ENCODE peak calls at places on chromosome 6, in six cellular contexts. One of them, this sample, is unnamed. For H3K36me3, the result is how much of the 10 kb centered on the place peaks cover.

GRCh38 chr6:6915813-6916547 is 191.8 kb upstream of the RREB1 start:
- DNase-seq in breast epithelium: no peak
- DNase-seq in neuronal stem cell: no peak
- DNase-seq in ovary: peak
- DNase-seq in spleen: no peak
- DNase-seq in HCT116: no peak
- DNase-seq in this sample: no peak

GRCh38 chr6:34788111-34788510 is 3.8 kb upstream of the BLTP3A start:
- DNase-seq in neuronal stem cell: no peak
- DNase-seq in breast epithelium: no peak
- DNase-seq in spleen: no peak
- DNase-seq in ovary: no peak
- DNase-seq in HCT116: no peak
- DNase-seq in this sample: no peak

GRCh38 chr6:169561665-169562064 is 140.2 kb downstream of the WDR27 start:
- DNase-seq in breast epithelium: no peak
- DNase-seq in neuronal stem cell: no peak
- DNase-seq in ovary: no peak
- DNase-seq in HCT116: no peak
- DNase-seq in spleen: no peak
- DNase-seq in this sample: no peak

GRCh38 chr6:13765570-13765969 is 48.8 kb downstream of the MCUR1 start:
- DNase-seq in breast epithelium: no peak
- DNase-seq in HCT116: no peak
- DNase-seq in spleen: no peak
- DNase-seq in neuronal stem cell: no peak
- DNase-seq in ovary: no peak
- DNase-seq in this sample: no peak

GRCh38 chr6:5994234-5994998 is 12.3 kb downstream of the NRN1 start:
- DNase-seq in breast epithelium: no peak
- DNase-seq in ovary: no peak
- DNase-seq in HCT116: no peak
- DNase-seq in neuronal stem cell: no peak
- DNase-seq in spleen: no peak
- DNase-seq in this sample: no peak

GRCh38 chr6:18101873-18102272 is 20.6 kb downstream of the NHLRC1 start:
- DNase-seq in spleen: no peak
- DNase-seq in breast epithelium: no peak
- DNase-seq in HCT116: no peak
- DNase-seq in neuronal stem cell: no peak
- DNase-seq in ovary: no peak
- DNase-seq in this sample: no peak

GRCh38 chr6:32153252-32153834 is 598 bp upstream of the PPT2 start:
- DNase-seq in ovary: no peak
- DNase-seq in neuronal stem cell: no peak
- DNase-seq in breast epithelium: no peak
- DNase-seq in spleen: peak
- DNase-seq in HCT116: no peak
- DNase-seq in this sample: no peak

GRCh38 chr6:84150680-84151079 is 76.8 kb downstream of the CEP162 start:
- DNase-seq in breast epithelium: no peak
- DNase-seq in spleen: no peak
- DNase-seq in neuronal stem cell: no peak
- DNase-seq in ovary: no peak
- DNase-seq in HCT116: no peak
- DNase-seq in this sample: no peak

GRCh38 chr6:142950291-142950690 is 5.3 kb upstream of the HIVEP2 start:
- DNase-seq in breast epithelium: no peak
- DNase-seq in ovary: no peak
- DNase-seq in spleen: no peak
- DNase-seq in neuronal stem cell: no peak
- DNase-seq in HCT116: no peak
- DNase-seq in this sample: no peak

GRCh38 chr6:84411060-84411629 is 183.7 kb upstream of the CEP162 start:
- DNase-seq in ovary: no peak
- DNase-seq in spleen: no peak
- DNase-seq in HCT116: no peak
- DNase-seq in neuronal stem cell: no peak
- DNase-seq in breast epithelium: no peak
- DNase-seq in this sample: no peak

GRCh38 chr6:148768646-148769270 is 21.9 kb downstream of the UST start:
- DNase-seq in neuronal stem cell: no peak
- DNase-seq in HCT116: no peak
- DNase-seq in breast epithelium: no peak
- DNase-seq in spleen: peak
- DNase-seq in ovary: no peak
- DNase-seq in this sample: no peak

GRCh38 chr6:53718597-53719460 is 53.3 kb upstream of the KLHL31 start:
- DNase-seq in breast epithelium: no peak
- DNase-seq in spleen: no peak
- DNase-seq in neuronal stem cell: peak
- DNase-seq in HCT116: peak
- DNase-seq in ovary: peak
- DNase-seq in this sample: no peak

GRCh38 chr6:167778497-167779122 is 48.1 kb upstream of the AFDN start:
- DNase-seq in breast epithelium: peak
- DNase-seq in ovary: no peak
- DNase-seq in HCT116: no peak
- DNase-seq in neuronal stem cell: no peak
- DNase-seq in spleen: peak
- DNase-seq in this sample: no peak

GRCh38 chr6:43013020-43013842 is 515 bp downstream of the MEA1 start:
- DNase-seq in ovary: no peak
- DNase-seq in breast epithelium: no peak
- DNase-seq in spleen: no peak
- DNase-seq in neuronal stem cell: no peak
- DNase-seq in HCT116: no peak
- DNase-seq in this sample: no peak

GRCh38 chr6:132937466-132937906 is 123.1 kb downstream of the RPS12 start:
- DNase-seq in spleen: no peak
- DNase-seq in neuronal stem cell: peak
- DNase-seq in HCT116: peak
- DNase-seq in breast epithelium: peak
- DNase-seq in ovary: no peak
- DNase-seq in this sample: no peak

GRCh38 chr6:131212928-131213327 is 77.7 kb downstream of the AKAP7 start:
- DNase-seq in breast epithelium: no peak
- DNase-seq in neuronal stem cell: no peak
- DNase-seq in ovary: no peak
- DNase-seq in HCT116: no peak
- DNase-seq in spleen: no peak
- DNase-seq in this sample: no peak

GRCh38 chr6:157763129-157763893 is 59.7 kb upstream of the SNX9 start:
- DNase-seq in neuronal stem cell: no peak
- DNase-seq in spleen: no peak
- DNase-seq in HCT116: peak
- DNase-seq in ovary: peak
- DNase-seq in breast epithelium: peak
- DNase-seq in this sample: no peak

GRCh38 chr6:2259002-2259494 is 13.6 kb upstream of the GMDS start:
- DNase-seq in spleen: no peak
- DNase-seq in HCT116: no peak
- DNase-seq in ovary: no peak
- DNase-seq in neuronal stem cell: no peak
- DNase-seq in breast epithelium: no peak
- DNase-seq in this sample: no peak

GRCh38 chr6:108920751-108921150 is 72.5 kb downstream of the ARMC2 start:
- DNase-seq in neuronal stem cell: no peak
- DNase-seq in HCT116: no peak
- DNase-seq in ovary: no peak
- DNase-seq in spleen: no peak
- DNase-seq in breast epithelium: no peak
- DNase-seq in this sample: no peak

DNA sequence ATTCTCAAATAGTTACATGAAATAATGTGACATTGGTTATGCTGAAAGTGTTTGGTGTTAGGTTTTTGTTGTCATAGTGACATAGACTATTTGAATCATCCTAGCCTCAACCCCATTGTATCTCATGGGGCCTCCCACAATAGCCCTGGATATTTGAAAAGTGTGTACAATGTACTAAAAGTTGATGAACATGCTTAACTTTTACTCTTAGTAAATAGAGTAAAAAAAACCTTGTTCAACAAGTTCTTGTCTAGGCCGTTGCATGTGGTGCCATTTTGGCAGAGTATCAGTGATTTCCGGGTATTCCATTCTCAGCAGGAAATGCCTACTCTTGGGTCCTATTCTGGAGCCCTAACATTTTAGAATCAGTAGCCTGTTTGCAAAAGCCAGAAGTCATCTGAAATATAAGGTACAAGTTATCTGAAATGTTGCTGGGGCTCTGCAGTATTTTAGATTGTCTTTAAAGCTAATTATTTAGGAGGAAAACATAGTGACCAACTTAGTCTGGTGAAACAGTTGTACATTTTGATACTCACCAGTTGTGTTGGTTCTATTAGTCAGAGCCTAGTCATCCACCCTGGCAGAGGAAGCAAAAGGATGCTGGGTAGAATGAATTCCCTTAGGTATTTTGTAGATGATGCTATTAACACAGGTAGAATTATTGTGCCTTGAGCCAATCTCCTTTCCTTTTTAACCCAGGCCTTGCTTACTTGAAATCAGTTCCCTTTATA is 82.8 kb downstream of the RTN4IP1 start:
- DNase-seq in spleen: no peak
- DNase-seq in HCT116: peak
- DNase-seq in breast epithelium: no peak
- DNase-seq in ovary: no peak
- DNase-seq in neuronal stem cell: no peak
- DNase-seq in this sample: peak
- H3K36me3 ChIP-seq in spleen: under half
- H3K36me3 ChIP-seq in HCT116: under half
- H3K36me3 ChIP-seq in breast epithelium: under half
- H3K36me3 ChIP-seq in ovary: under half
- H3K36me3 ChIP-seq in neuronal stem cell: under half
- H3K36me3 ChIP-seq in this sample: under half

DNA sequence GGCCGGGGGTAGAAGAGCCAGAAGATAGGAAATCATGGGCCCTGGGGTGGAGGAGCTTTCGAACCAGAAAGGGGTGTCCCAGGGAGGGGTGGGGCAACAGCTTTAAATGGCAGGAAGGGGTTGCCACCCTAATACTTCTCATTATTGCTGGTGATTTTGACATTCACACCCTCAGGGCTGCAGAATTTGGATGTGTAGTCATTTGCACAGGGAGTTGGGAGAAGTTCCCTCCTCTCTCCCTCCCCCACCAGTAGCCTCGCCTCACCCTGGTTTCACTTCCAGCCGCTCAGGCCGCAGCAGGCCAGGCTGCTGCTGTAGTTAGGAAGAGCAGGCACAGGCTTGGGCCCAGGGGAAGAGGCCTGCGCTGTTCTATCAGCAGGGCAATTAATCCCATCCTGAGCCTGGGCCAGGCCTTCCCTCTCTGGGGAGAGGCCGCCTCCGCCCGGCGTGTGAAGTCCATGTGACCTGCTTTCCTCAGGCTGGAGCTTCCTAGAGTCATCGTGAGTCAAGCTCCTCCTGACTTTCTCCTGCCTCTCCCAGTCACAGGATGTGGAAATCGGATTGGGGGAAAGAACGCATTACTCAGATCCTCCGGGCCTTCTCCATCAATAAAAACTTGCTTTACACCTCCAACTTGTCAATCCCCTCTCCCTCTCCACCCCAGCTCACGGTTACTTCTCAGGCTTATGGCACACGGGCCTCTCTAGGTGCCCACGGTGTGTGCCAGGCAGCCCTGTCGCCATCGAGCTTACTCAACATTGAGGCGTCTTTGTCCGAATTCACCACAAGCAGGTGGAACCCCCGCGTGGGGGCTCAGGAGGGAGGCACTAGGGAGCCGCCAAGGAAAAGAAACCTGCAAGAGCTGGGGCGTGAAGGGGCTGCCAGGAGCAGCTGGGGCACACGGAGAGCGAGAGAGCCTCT is 7.8 kb downstream of the ADTRP start:
- DNase-seq in ovary: peak
- DNase-seq in breast epithelium: peak
- DNase-seq in spleen: peak
- DNase-seq in neuronal stem cell: no peak
- DNase-seq in HCT116: peak
- DNase-seq in this sample: peak
- H3K27ac ChIP-seq in ovary: peak
- H3K27ac ChIP-seq in breast epithelium: peak
- H3K27ac ChIP-seq in spleen: peak
- H3K27ac ChIP-seq in neuronal stem cell: no peak
- H3K27ac ChIP-seq in HCT116: peak
- H3K27ac ChIP-seq in this sample: peak

DNA sequence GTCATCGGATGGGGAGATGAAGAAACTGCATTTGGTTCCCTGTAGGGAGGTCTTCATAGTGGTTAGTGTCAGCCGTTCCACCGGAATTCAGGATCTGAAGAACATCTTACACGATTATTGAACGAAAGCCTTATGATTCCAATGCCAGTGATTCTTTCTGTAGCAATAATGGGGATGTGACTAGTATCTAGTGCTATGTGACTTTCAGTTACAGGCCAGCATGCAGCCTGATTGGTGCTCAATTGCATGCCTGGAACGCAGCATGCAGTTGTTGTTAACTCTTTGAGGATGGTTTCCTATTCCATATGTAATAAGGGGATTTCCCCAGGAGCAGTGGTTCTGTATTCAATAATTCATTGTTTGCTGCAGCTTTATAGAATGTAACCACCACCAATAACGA is 71.6 kb upstream of the SLC22A1 start:
- DNase-seq in breast epithelium: no peak
- DNase-seq in HCT116: no peak
- DNase-seq in spleen: no peak
- DNase-seq in neuronal stem cell: no peak
- DNase-seq in ovary: no peak
- DNase-seq in this sample: no peak
- H3K36me3 ChIP-seq in breast epithelium: under half
- H3K36me3 ChIP-seq in HCT116: under half
- H3K36me3 ChIP-seq in spleen: half or more
- H3K36me3 ChIP-seq in neuronal stem cell: half or more
- H3K36me3 ChIP-seq in ovary: under half
- H3K36me3 ChIP-seq in this sample: half or more

DNA sequence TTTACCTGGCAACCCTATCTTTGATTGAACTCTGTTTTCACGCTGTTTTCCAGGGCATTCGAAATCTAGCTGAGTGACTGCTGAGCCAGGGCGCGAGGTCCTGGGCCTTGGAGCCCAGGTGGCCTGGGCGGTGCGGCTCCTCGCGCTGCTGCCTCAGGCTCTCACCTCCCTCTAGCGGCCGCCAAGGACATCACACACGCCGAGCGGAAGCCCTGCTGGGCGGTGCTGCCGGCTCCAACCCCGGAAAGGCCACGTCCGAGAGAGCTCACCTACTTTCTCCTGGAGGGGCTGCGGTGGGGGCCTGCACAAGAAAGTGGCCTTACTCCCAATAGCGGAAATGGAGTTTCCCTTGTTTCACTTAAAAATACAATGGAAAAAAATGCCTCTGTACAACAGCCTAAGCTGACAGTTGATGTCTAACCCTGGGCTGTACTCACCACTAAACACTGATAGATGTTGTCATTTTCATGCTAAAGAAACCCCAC is 77.7 kb downstream of the ELOVL4 start:
- DNase-seq in HCT116: peak
- DNase-seq in ovary: peak
- DNase-seq in breast epithelium: peak
- DNase-seq in neuronal stem cell: peak
- DNase-seq in spleen: peak
- DNase-seq in this sample: peak
- H3K27ac ChIP-seq in HCT116: no peak
- H3K27ac ChIP-seq in ovary: no peak
- H3K27ac ChIP-seq in breast epithelium: no peak
- H3K27ac ChIP-seq in neuronal stem cell: no peak
- H3K27ac ChIP-seq in spleen: no peak
- H3K27ac ChIP-seq in this sample: no peak

GRCh38 chr6:137878810-137879285 is 11.8 kb downstream of the TNFAIP3 start:
- DNase-seq in neuronal stem cell: peak
- DNase-seq in HCT116: no peak
- DNase-seq in spleen: peak
- DNase-seq in breast epithelium: no peak
- DNase-seq in ovary: no peak
- DNase-seq in this sample: no peak
- H3K36me3 ChIP-seq in neuronal stem cell: under half
- H3K36me3 ChIP-seq in HCT116: under half
- H3K36me3 ChIP-seq in spleen: half or more
- H3K36me3 ChIP-seq in breast epithelium: under half
- H3K36me3 ChIP-seq in ovary: under half
- H3K36me3 ChIP-seq in this sample: half or more

This sample was measured in thoracic aorta.